ENCODE peak calls at places on chromosomes 1 and 21, in seven cellular contexts. H is aorta; P is Panc1; T is CD8-positive, alpha-beta memory T cell; K is left ventricle myocardium inferior; D is GM23248; O is psoas muscle. L is an unnamed sample. For H3K36me3 and H3K4me1, the result is how much of the 10 kb centered on the place peaks cover.

GRCh38 chr1:26281971-26282693 is 2.2 kb downstream of the SH3BGRL3 start:
- DNase-seq in H (peak), P (no peak), T (no peak), K (peak), D (peak), O (no peak), L (peak)

GRCh38 chr1:3668585-3669300 is 16.4 kb downstream of the TP73 start:
- DNase-seq in H (peak), P (no peak), T (no peak), K (peak), D (peak), O (peak), L (peak)

GRCh38 chr21:24076179-24076578 is 1531.1 kb downstream of the MRPL39 start:
- DNase-seq in H (no peak), P (no peak), T (no peak), K (no peak), D (no peak), O (no peak), L (no peak)

GRCh38 chr1:174262747-174263241 is 103.5 kb downstream of the RABGAP1L start:
- DNase-seq in H (no peak), P (peak), T (peak), K (no peak), D (peak), O (no peak), L (no peak)

GRCh38 chr1:204228896-204229295 is 15.1 kb upstream of the GOLT1A start:
- DNase-seq in H (peak), P (no peak), T (no peak), K (no peak), D (no peak), O (no peak), L (no peak)

GRCh38 chr1:84086616-84087015 is 57.5 kb upstream of the PRKACB start:
- DNase-seq in H (no peak), P (no peak), T (no peak), K (no peak), D (no peak), O (no peak), L (no peak)

GRCh38 chr1:46062651-46063319 is 69.6 kb downstream of the PIK3R3 start:
- DNase-seq in H (no peak), P (no peak), T (peak), K (no peak), D (peak), O (no peak), L (peak)

GRCh38 chr1:48595613-48596012 is 123.6 kb upstream of the SPATA6 start:
- DNase-seq in H (no peak), P (no peak), T (no peak), K (no peak), D (no peak), O (no peak), L (no peak)

GRCh38 chr1:1085911-1086841 is 12.1 kb upstream of the RNF223 start:
- DNase-seq in H (peak), P (no peak), T (no peak), K (no peak), D (no peak), O (no peak), L (no peak)

GRCh38 chr1:67285780-67286488 is 21.7 kb upstream of the IL12RB2 start:
- DNase-seq in H (no peak), P (no peak), T (no peak), K (no peak), D (no peak), O (no peak), L (no peak)

DNA sequence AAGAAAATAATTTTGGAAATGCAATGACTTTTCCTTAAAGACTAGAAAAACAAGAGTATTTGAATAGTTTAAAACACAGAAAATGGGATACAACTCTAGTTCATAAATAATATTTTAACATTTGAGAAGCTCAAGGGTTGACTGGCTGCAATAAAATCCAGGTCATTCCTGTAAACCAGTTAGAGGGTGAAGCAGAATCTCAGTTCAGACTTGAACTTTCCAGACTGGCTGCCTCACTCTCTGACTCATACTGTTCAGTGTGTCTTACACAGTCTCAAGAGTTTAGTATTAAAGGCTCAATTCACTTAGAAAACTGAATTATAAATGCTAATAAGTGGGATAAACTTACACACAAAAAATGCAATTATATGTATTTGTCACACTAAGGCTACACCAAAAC is 89.9 kb downstream of the RAVER2 start:
- DNase-seq in H (no peak), P (no peak), T (no peak), K (no peak), D (peak), O (no peak), L (no peak)
- H3K36me3 ChIP-seq in H (under half), P (under half), T (half or more), K (half or more), D (half or more), O (under half), L (under half)

DNA sequence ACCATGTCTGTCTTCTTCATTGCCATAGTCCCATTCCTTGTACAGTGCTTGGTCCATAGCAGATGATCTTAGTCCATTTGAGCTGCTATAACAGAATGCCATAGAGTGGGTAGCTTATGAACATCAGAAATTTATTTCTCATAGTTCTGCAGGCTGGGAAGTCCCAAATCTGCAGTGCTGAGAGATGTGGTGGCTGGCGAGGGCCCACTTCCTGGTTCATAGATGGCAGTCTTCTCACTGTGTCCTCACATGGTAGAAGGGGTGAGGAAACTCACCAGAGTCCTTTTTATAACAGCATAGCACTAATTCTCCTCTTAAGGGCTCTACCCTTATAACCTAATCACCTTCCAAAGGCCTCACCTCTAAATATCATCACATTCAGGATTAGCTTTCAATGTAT is 23.1 kb upstream of the RAP1A start:
- DNase-seq in H (no peak), P (no peak), T (peak), K (no peak), D (no peak), O (no peak), L (peak)
- H3K4me1 ChIP-seq in H (under half), P (under half), T (half or more), K (under half), D (under half), O (under half), L (under half)

GRCh38 chr21:41249476-41249875 is 67.1 kb upstream of the FAM3B start:
- DNase-seq in H (no peak), P (no peak), T (no peak), K (no peak), D (no peak), O (no peak), L (no peak)
- H3K36me3 ChIP-seq in H (under half), P (under half), T (under half), K (half or more), D (under half), O (under half), L (under half)

GRCh38 chr1:54874079-54874830 is 12.7 kb downstream of the DHCR24 start:
- DNase-seq in H (no peak), P (no peak), T (no peak), K (no peak), D (peak), O (peak), L (peak)

GRCh38 chr1:54871275-54872040 is 15.5 kb downstream of the DHCR24 start:
- DNase-seq in H (no peak), P (no peak), T (no peak), K (no peak), D (no peak), O (no peak), L (no peak)

GRCh38 chr1:54872041-54872342 is 15.0 kb downstream of the DHCR24 start:
- DNase-seq in H (no peak), P (no peak), T (no peak), K (no peak), D (no peak), O (no peak), L (no peak)

GRCh38 chr1:54876814-54877213 is 10.2 kb downstream of the DHCR24 start:
- DNase-seq in H (no peak), P (no peak), T (no peak), K (no peak), D (no peak), O (no peak), L (no peak)

GRCh38 chr1:54875000-54875399 is 12.0 kb downstream of the DHCR24 start:
- DNase-seq in H (no peak), P (no peak), T (no peak), K (no peak), D (no peak), O (peak), L (no peak)
- H3K4me1 ChIP-seq in H (under half), P (under half), T (under half), K (under half), D (under half), O (under half), L (under half)

GRCh38 chr21:46515109-46515508 is 56.4 kb downstream of the DIP2A start:
- DNase-seq in H (no peak), P (no peak), T (peak), K (peak), D (peak), O (peak), L (peak)

GRCh38 chr21:46516068-46516467 is 57.4 kb downstream of the DIP2A start:
- DNase-seq in H (no peak), P (no peak), T (no peak), K (no peak), D (no peak), O (no peak), L (no peak)

GRCh38 chr21:46518983-46519583 is 60.4 kb downstream of the DIP2A start:
- DNase-seq in H (no peak), P (no peak), T (no peak), K (no peak), D (no peak), O (no peak), L (no peak)

GRCh38 chr21:46517361-46517760 is 58.7 kb downstream of the DIP2A start:
- DNase-seq in H (no peak), P (no peak), T (no peak), K (peak), D (no peak), O (peak), L (no peak)
- H3K36me3 ChIP-seq in H (under half), P (under half), T (under half), K (under half), D (under half), O (under half), L (under half)

GRCh38 chr1:180175291-180175690 is 20.6 kb downstream of the QSOX1 start:
- DNase-seq in H (peak), P (no peak), T (no peak), K (no peak), D (no peak), O (no peak), L (no peak)
- H3K4me1 ChIP-seq in H (under half), P (under half), T (under half), K (under half), D (under half), O (under half), L (under half)

DNA sequence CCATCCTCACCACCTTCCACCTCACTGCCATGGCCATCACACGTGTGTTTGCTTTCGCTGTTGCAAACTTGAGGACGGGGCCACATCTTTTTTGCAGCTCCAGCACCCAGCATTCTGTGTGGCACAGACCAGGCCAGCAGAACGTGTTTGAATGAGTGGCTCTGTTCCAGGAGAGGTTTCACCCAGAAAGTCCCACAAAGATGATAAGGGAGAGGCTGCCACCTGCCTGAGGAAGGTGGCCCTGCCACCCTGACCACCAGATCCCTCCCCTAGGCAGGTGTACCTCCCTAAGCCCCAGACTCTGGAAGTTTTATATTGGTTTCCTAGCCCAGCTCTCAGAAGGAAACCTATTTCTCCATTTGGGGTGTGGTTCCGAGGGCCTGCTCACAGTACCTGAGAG is 252.1 kb downstream of the KAZN start:
- DNase-seq in H (no peak), P (no peak), T (no peak), K (no peak), D (no peak), O (no peak), L (no peak)
- H3K36me3 ChIP-seq in H (under half), P (under half), T (under half), K (under half), D (under half), O (under half), L (under half)

GRCh38 chr1:42950146-42950480 is 8.6 kb downstream of the SLC2A1 start:
- DNase-seq in H (no peak), P (no peak), T (no peak), K (no peak), D (peak), O (no peak), L (no peak)
- H3K4me1 ChIP-seq in H (under half), P (under half), T (half or more), K (half or more), D (under half), O (under half), L (under half)